ENCODE peak calls at places on chromosome 14, in six cellular contexts. R is prostate gland; E is CD8-positive, alpha-beta T cell; U is choroid plexus epithelial cell; I is lower leg skin; D is cardiac muscle cell. L is an unnamed sample.

GRCh38 chr14:53953002-53953827 is 3.4 kb downstream of the BMP4 start:
- DNase-seq in R (peak), E (no peak), U (peak), I (peak), D (peak), L (peak)

GRCh38 chr14:66045572-66046021 is 440.6 kb upstream of the CCDC196 start:
- DNase-seq in R (no peak), E (no peak), U (peak), I (no peak), D (peak), L (no peak)

GRCh38 chr14:76765461-76765931 is 4.2 kb downstream of the VASH1 start:
- DNase-seq in R (no peak), E (no peak), U (no peak), I (peak), D (no peak), L (no peak)

GRCh38 chr14:56036353-56036752 is 81.9 kb upstream of the PELI2 start:
- DNase-seq in R (no peak), E (no peak), U (no peak), I (no peak), D (peak), L (no peak)

GRCh38 chr14:58663494-58664111 is 25.8 kb downstream of the DACT1 start:
- DNase-seq in R (no peak), E (no peak), U (peak), I (no peak), D (peak), L (no peak)

GRCh38 chr14:52902971-52903385 is 47.9 kb downstream of the FERMT2 start:
- DNase-seq in R (no peak), E (no peak), U (peak), I (no peak), D (no peak), L (no peak)

GRCh38 chr14:60602312-60602711 is 47.0 kb downstream of the SIX1 start:
- DNase-seq in R (no peak), E (no peak), U (no peak), I (no peak), D (no peak), L (no peak)

GRCh38 chr14:69755299-69755698 is 11.6 kb upstream of the SRSF5 start:
- DNase-seq in R (no peak), E (no peak), U (no peak), I (no peak), D (no peak), L (no peak)

GRCh38 chr14:103286968-103287850 is 46.8 kb upstream of the EIF5 start:
- DNase-seq in R (no peak), E (no peak), U (no peak), I (no peak), D (no peak), L (no peak)

GRCh38 chr14:94738786-94739185 is 31.1 kb downstream of the GSC start:
- DNase-seq in R (no peak), E (no peak), U (peak), I (no peak), D (no peak), L (no peak)

GRCh38 chr14:103143535-103143934 is 20.3 kb downstream of the TNFAIP2 start:
- DNase-seq in R (no peak), E (no peak), U (peak), I (no peak), D (no peak), L (no peak)

GRCh38 chr14:73283592-73284379 is 46.5 kb downstream of the PAPLN start:
- DNase-seq in R (no peak), E (no peak), U (peak), I (no peak), D (peak), L (no peak)
- TF ChIP-seq CTCF in R (no peak), E (no peak), U (peak), I (no peak), D (peak), L (no peak)

DNA sequence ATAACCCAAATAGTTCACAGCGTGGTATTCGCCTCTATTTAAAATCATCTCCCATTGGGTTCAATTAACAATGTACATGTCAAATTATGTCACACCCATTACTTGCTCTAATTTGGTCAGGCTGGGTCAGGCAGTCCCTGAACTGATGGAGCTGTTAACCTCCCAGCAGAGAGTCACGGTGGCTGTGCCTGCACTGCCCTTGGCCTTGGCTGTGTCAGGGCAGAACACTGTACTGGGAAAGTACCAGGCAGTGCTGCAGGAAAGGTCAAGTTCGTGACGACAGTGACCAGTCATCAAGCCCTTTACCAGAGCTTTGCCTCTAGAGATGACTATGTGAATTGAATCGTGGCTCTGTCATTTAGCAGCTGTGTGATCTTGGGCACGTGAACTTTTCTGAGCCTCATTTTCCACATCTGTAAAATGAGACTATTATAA is 100.0 kb downstream of the ARF6 start:
- DNase-seq in R (no peak), E (no peak), U (peak), I (no peak), D (no peak), L (no peak)
- TF ChIP-seq CTCF in R (no peak), E (no peak), U (no peak), I (no peak), D (no peak), L (no peak)

GRCh38 chr14:23300687-23301223 is 1.9 kb downstream of the PPP1R3E start:
- DNase-seq in R (peak), E (peak), U (no peak), I (peak), D (peak), L (no peak)

GRCh38 chr14:23299986-23300686 is 2.5 kb downstream of the PPP1R3E start:
- DNase-seq in R (no peak), E (no peak), U (no peak), I (no peak), D (no peak), L (no peak)

GRCh38 chr14:23299186-23299521 is 3.5 kb downstream of the PPP1R3E start:
- DNase-seq in R (no peak), E (no peak), U (no peak), I (no peak), D (no peak), L (no peak)

GRCh38 chr14:23297878-23298277 is 4.8 kb downstream of the PPP1R3E start:
- DNase-seq in R (no peak), E (no peak), U (no peak), I (no peak), D (no peak), L (no peak)

GRCh38 chr14:23299558-23299957 is 3.1 kb downstream of the PPP1R3E start:
- DNase-seq in R (no peak), E (no peak), U (peak), I (no peak), D (peak), L (no peak)
- TF ChIP-seq CTCF in R (no peak), E (no peak), U (peak), I (no peak), D (peak), L (no peak)

GRCh38 chr14:37708481-37708880 is 113.1 kb downstream of the TTC6 start:
- DNase-seq in R (no peak), E (no peak), U (peak), I (no peak), D (no peak), L (no peak)

GRCh38 chr14:37711499-37712475 is 116.4 kb downstream of the TTC6 start:
- DNase-seq in R (no peak), E (no peak), U (peak), I (no peak), D (no peak), L (no peak)

GRCh38 chr14:37712976-37713431 is 117.6 kb downstream of the TTC6 start:
- DNase-seq in R (no peak), E (no peak), U (no peak), I (no peak), D (no peak), L (no peak)

GRCh38 chr14:37707716-37708115 is 112.3 kb downstream of the TTC6 start:
- DNase-seq in R (no peak), E (no peak), U (no peak), I (no peak), D (no peak), L (no peak)

DNA sequence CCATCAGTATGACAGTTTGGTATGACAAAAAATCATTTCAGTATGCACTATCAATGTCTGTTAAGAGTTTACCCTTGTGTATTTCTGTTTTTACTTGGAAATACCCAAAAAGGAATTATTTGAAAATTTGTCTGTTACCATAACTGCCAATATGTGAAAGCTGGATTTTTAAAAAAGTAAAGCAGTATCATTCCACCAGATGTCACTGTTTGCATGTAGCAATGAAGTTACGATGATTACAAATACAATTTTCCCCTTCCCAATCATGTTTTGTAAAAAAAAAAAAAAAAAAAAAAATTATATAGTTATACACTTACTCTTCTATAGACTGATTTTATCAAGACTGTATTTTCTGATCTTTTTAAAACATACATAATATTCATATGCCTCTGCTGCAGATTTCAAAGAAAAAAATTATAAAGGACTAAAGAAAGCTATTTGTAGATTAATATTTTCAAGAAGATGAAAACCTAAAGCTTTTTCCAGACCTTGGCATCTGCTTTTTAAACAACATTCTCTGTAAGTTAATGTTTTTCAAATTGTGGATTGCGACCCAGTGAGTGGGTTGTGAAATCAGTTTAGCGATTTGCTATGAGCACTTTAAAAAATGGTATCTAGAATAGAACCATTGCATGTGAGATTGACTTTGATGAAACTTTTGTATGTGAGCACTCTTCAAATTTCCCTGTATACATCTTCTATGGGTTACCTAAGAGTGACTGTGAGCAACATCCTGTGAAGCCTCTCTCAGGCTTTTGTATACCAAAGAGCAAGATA is 114.2 kb downstream of the TTC6 start:
- DNase-seq in R (no peak), E (no peak), U (peak), I (no peak), D (no peak), L (no peak)
- TF ChIP-seq CTCF in R (peak), E (no peak), U (peak), I (no peak), D (peak), L (peak)

GRCh38 chr14:92690171-92691011 is 58.0 kb downstream of the LGMN start:
- DNase-seq in R (peak), E (no peak), U (peak), I (no peak), D (peak), L (no peak)

GRCh38 chr14:92694807-92695206 is 53.6 kb downstream of the LGMN start:
- DNase-seq in R (no peak), E (no peak), U (no peak), I (no peak), D (no peak), L (no peak)

GRCh38 chr14:92695562-92695961 is 52.9 kb downstream of the LGMN start:
- DNase-seq in R (no peak), E (no peak), U (no peak), I (no peak), D (no peak), L (no peak)

GRCh38 chr14:92693998-92694780 is 54.2 kb downstream of the LGMN start:
- DNase-seq in R (no peak), E (no peak), U (no peak), I (no peak), D (no peak), L (no peak)

GRCh38 chr14:92692822-92693226 is 55.6 kb downstream of the LGMN start:
- DNase-seq in R (peak), E (peak), U (peak), I (no peak), D (no peak), L (peak)
- TF ChIP-seq CTCF in R (no peak), E (no peak), U (no peak), I (no peak), D (no peak), L (no peak)

GRCh38 chr14:104293851-104294627 is 155.7 kb downstream of the KIF26A start:
- DNase-seq in R (no peak), E (no peak), U (peak), I (peak), D (no peak), L (peak)
- TF ChIP-seq CTCF in R (no peak), E (no peak), U (peak), I (no peak), D (peak), L (no peak)

DNA sequence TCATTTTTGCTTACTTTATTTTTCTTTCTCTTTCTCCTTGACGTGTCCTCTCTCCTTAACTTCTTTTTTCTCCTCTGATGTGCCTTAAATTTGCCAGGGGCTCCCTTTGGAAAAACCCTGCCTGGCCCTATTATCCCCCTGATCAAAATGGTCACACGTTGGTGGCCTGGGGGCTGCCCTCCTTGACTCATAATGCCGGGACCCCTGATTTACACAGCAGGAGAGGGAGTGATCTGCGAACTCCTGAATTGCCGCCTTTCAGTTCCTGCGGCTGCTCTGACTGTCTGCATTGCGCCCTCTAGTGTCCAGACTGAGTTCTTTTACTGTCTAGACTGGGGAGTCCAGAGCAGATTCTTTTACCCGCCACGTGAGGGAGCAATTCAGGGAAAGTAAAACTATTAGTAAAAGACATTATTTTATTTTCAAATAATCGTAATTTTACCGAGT is 44.8 kb upstream of the GZMB start:
- DNase-seq in R (peak), E (peak), U (peak), I (peak), D (peak), L (peak)
- TF ChIP-seq CTCF in R (peak), E (peak), U (peak), I (no peak), D (peak), L (peak)